ENCODE peak calls at places on chromosome 17, in nine cellular contexts. One of them, this sample, is unnamed.

GRCh38 chr17:2101448-2102257 is 46.8 kb downstream of the HIC1 start:
- DNase-seq in keratinocyte: no peak
- DNase-seq in spleen: no peak
- DNase-seq in BJ: no peak
- DNase-seq in left lung: peak; percentile 79
- DNase-seq in neural progenitor cell: no peak
- DNase-seq in hepatocyte: no peak
- DNase-seq in adrenal gland: peak; percentile 85
- DNase-seq in heart left ventricle: no peak
- DNase-seq in this sample: no peak

GRCh38 chr17:72976971-72977767 is 115.3 kb downstream of the SLC39A11 start:
- DNase-seq in keratinocyte: no peak
- DNase-seq in spleen: no peak
- DNase-seq in BJ: peak; percentile 60
- DNase-seq in left lung: peak; percentile 48
- DNase-seq in neural progenitor cell: no peak
- DNase-seq in hepatocyte: peak; percentile 75
- DNase-seq in adrenal gland: peak; percentile 67
- DNase-seq in heart left ventricle: peak; percentile 57
- DNase-seq in this sample: peak; percentile 57

GRCh38 chr17:78357177-78357586 is 2.7 kb downstream of the SOCS3 start:
- DNase-seq in keratinocyte: no peak
- DNase-seq in spleen: no peak
- DNase-seq in BJ: no peak
- DNase-seq in left lung: peak; percentile 73
- DNase-seq in neural progenitor cell: no peak
- DNase-seq in hepatocyte: no peak
- DNase-seq in adrenal gland: peak; percentile 83
- DNase-seq in heart left ventricle: peak; percentile 65
- DNase-seq in this sample: no peak

GRCh38 chr17:1047886-1048470 is 51.0 kb downstream of the TIMM22 start:
- DNase-seq in keratinocyte: no peak
- DNase-seq in spleen: peak; percentile 54
- DNase-seq in BJ: no peak
- DNase-seq in left lung: no peak
- DNase-seq in neural progenitor cell: no peak
- DNase-seq in hepatocyte: no peak
- DNase-seq in adrenal gland: no peak
- DNase-seq in heart left ventricle: no peak
- DNase-seq in this sample: no peak

GRCh38 chr17:71084838-71085237 is 915.5 kb downstream of the KCNJ2 start:
- DNase-seq in keratinocyte: no peak
- DNase-seq in spleen: no peak
- DNase-seq in BJ: no peak
- DNase-seq in left lung: no peak
- DNase-seq in neural progenitor cell: no peak
- DNase-seq in hepatocyte: no peak
- DNase-seq in adrenal gland: no peak
- DNase-seq in heart left ventricle: no peak
- DNase-seq in this sample: no peak

GRCh38 chr17:19991252-19991885 is 13.7 kb upstream of the AKAP10 start:
- DNase-seq in keratinocyte: no peak
- DNase-seq in spleen: no peak
- DNase-seq in BJ: no peak
- DNase-seq in left lung: no peak
- DNase-seq in neural progenitor cell: no peak
- DNase-seq in hepatocyte: no peak
- DNase-seq in adrenal gland: no peak
- DNase-seq in heart left ventricle: no peak
- DNase-seq in this sample: no peak

GRCh38 chr17:79621151-79621940 is 10.5 kb upstream of the RBFOX3 start:
- DNase-seq in keratinocyte: no peak
- DNase-seq in spleen: peak; percentile 37
- DNase-seq in BJ: no peak
- DNase-seq in left lung: peak; percentile 23
- DNase-seq in neural progenitor cell: no peak
- DNase-seq in hepatocyte: no peak
- DNase-seq in adrenal gland: peak; percentile 5
- DNase-seq in heart left ventricle: peak; percentile 1
- DNase-seq in this sample: no peak

GRCh38 chr17:45942284-45942683 is 47.9 kb downstream of the MAPT start:
- DNase-seq in keratinocyte: no peak
- DNase-seq in spleen: no peak
- DNase-seq in BJ: no peak
- DNase-seq in left lung: peak; percentile 0
- DNase-seq in neural progenitor cell: peak; percentile 32
- DNase-seq in hepatocyte: no peak
- DNase-seq in adrenal gland: peak; percentile 25
- DNase-seq in heart left ventricle: peak; percentile 84
- DNase-seq in this sample: no peak

GRCh38 chr17:32483451-32484019 is 3.3 kb upstream of the CDK5R1 start:
- DNase-seq in keratinocyte: no peak
- DNase-seq in spleen: peak; percentile 84
- DNase-seq in BJ: no peak
- DNase-seq in left lung: no peak
- DNase-seq in neural progenitor cell: peak; percentile 91
- DNase-seq in hepatocyte: peak; percentile 56
- DNase-seq in adrenal gland: peak; percentile 88
- DNase-seq in heart left ventricle: peak; percentile 86
- DNase-seq in this sample: peak; percentile 68

GRCh38 chr17:49971848-49972485 is 3.0 kb downstream of the DLX4 start:
- DNase-seq in keratinocyte: no peak
- DNase-seq in spleen: no peak
- DNase-seq in BJ: no peak
- DNase-seq in left lung: no peak
- DNase-seq in neural progenitor cell: peak; percentile 60
- DNase-seq in hepatocyte: peak; percentile 51
- DNase-seq in adrenal gland: no peak
- DNase-seq in heart left ventricle: no peak
- DNase-seq in this sample: no peak

GRCh38 chr17:27083408-27084185 is 210.3 kb upstream of the WSB1 start:
- DNase-seq in keratinocyte: no peak
- DNase-seq in spleen: no peak
- DNase-seq in BJ: no peak
- DNase-seq in left lung: no peak
- DNase-seq in neural progenitor cell: no peak
- DNase-seq in hepatocyte: no peak
- DNase-seq in adrenal gland: no peak
- DNase-seq in heart left ventricle: no peak
- DNase-seq in this sample: no peak

GRCh38 chr17:27079660-27080059 is 214.3 kb upstream of the WSB1 start:
- DNase-seq in keratinocyte: no peak
- DNase-seq in spleen: no peak
- DNase-seq in BJ: no peak
- DNase-seq in left lung: no peak
- DNase-seq in neural progenitor cell: no peak
- DNase-seq in hepatocyte: no peak
- DNase-seq in adrenal gland: no peak
- DNase-seq in heart left ventricle: no peak
- DNase-seq in this sample: no peak

GRCh38 chr17:27081002-27081638 is 212.8 kb upstream of the WSB1 start:
- DNase-seq in keratinocyte: no peak
- DNase-seq in spleen: no peak
- DNase-seq in BJ: no peak
- DNase-seq in left lung: no peak
- DNase-seq in neural progenitor cell: no peak
- DNase-seq in hepatocyte: no peak
- DNase-seq in adrenal gland: no peak
- DNase-seq in heart left ventricle: no peak
- DNase-seq in this sample: no peak

GRCh38 chr17:27082775-27083154 is 211.1 kb upstream of the WSB1 start:
- DNase-seq in keratinocyte: no peak
- DNase-seq in spleen: no peak
- DNase-seq in BJ: no peak
- DNase-seq in left lung: no peak
- DNase-seq in neural progenitor cell: no peak
- DNase-seq in hepatocyte: no peak
- DNase-seq in adrenal gland: no peak
- DNase-seq in heart left ventricle: no peak
- DNase-seq in this sample: no peak

GRCh38 chr17:27082023-27082774 is 211.7 kb upstream of the WSB1 start:
- DNase-seq in keratinocyte: no peak
- DNase-seq in spleen: no peak
- DNase-seq in BJ: no peak
- DNase-seq in left lung: no peak
- DNase-seq in neural progenitor cell: no peak
- DNase-seq in hepatocyte: no peak
- DNase-seq in adrenal gland: no peak
- DNase-seq in heart left ventricle: no peak
- DNase-seq in this sample: no peak
- TF ChIP-seq CTCF in keratinocyte: no peak
- TF ChIP-seq CTCF in spleen: no peak
- TF ChIP-seq CTCF in BJ: no peak
- TF ChIP-seq CTCF in left lung: no peak
- TF ChIP-seq CTCF in neural progenitor cell: no peak
- TF ChIP-seq CTCF in hepatocyte: no peak
- TF ChIP-seq CTCF in adrenal gland: no peak
- TF ChIP-seq CTCF in heart left ventricle: no peak
- TF ChIP-seq CTCF in this sample: no peak

GRCh38 chr17:42178817-42179216 is 2.1 kb downstream of the KCNH4 start:
- DNase-seq in keratinocyte: no peak
- DNase-seq in spleen: peak; percentile 83
- DNase-seq in BJ: no peak
- DNase-seq in left lung: peak; percentile 47
- DNase-seq in neural progenitor cell: no peak
- DNase-seq in hepatocyte: no peak
- DNase-seq in adrenal gland: no peak
- DNase-seq in heart left ventricle: no peak
- DNase-seq in this sample: no peak

GRCh38 chr17:42179911-42180410 is 981 bp downstream of the KCNH4 start:
- DNase-seq in keratinocyte: no peak
- DNase-seq in spleen: no peak
- DNase-seq in BJ: no peak
- DNase-seq in left lung: peak; percentile 46
- DNase-seq in neural progenitor cell: peak; percentile 90
- DNase-seq in hepatocyte: peak; percentile 80
- DNase-seq in adrenal gland: peak; percentile 61
- DNase-seq in heart left ventricle: no peak
- DNase-seq in this sample: no peak

GRCh38 chr17:42179335-42179734 is 1.6 kb downstream of the KCNH4 start:
- DNase-seq in keratinocyte: no peak
- DNase-seq in spleen: no peak
- DNase-seq in BJ: no peak
- DNase-seq in left lung: no peak
- DNase-seq in neural progenitor cell: no peak
- DNase-seq in hepatocyte: no peak
- DNase-seq in adrenal gland: no peak
- DNase-seq in heart left ventricle: no peak
- DNase-seq in this sample: no peak

GRCh38 chr17:42180411-42180921 is 476 bp downstream of the KCNH4 start:
- DNase-seq in keratinocyte: no peak
- DNase-seq in spleen: no peak
- DNase-seq in BJ: no peak
- DNase-seq in left lung: no peak
- DNase-seq in neural progenitor cell: peak; percentile 47
- DNase-seq in hepatocyte: no peak
- DNase-seq in adrenal gland: no peak
- DNase-seq in heart left ventricle: no peak
- DNase-seq in this sample: no peak

DNA sequence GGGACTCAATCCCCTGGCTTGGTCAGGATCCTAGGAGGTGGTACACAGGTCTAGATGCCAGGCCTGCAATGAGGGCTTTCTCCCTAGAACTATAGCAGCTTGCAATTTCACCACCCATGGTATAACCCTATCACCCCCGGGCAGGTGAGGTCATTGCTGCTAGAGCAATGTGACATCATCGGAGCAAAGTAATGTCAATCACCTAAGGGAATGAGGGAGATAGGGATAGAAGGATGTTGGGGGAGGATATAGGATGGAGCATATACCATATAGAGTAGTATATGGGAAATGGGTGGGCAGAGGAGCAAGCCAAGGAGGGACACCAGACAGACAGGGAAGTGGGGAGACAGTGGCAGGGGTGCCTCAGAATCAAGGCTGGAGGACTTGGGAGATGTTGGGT is 3.3 kb downstream of the KCNH4 start:
- DNase-seq in keratinocyte: no peak
- DNase-seq in spleen: no peak
- DNase-seq in BJ: no peak
- DNase-seq in left lung: no peak
- DNase-seq in neural progenitor cell: no peak
- DNase-seq in hepatocyte: no peak
- DNase-seq in adrenal gland: no peak
- DNase-seq in heart left ventricle: no peak
- DNase-seq in this sample: no peak
- H3K4me3 ChIP-seq in keratinocyte: no peak overlapping the region
- H3K4me3 ChIP-seq in spleen: no peak overlapping the region
- H3K4me3 ChIP-seq in BJ: no peak overlapping the region
- H3K4me3 ChIP-seq in left lung: no peak overlapping the region
- H3K4me3 ChIP-seq in neural progenitor cell: no peak overlapping the region
- H3K4me3 ChIP-seq in hepatocyte: no peak overlapping the region
- H3K4me3 ChIP-seq in adrenal gland: no peak overlapping the region
- H3K4me3 ChIP-seq in heart left ventricle: no peak overlapping the region
- H3K4me3 ChIP-seq in this sample: no peak overlapping the region

GRCh38 chr17:29617125-29617480 is 5.6 kb downstream of the CORO6 start:
- DNase-seq in keratinocyte: no peak
- DNase-seq in spleen: peak; percentile 97
- DNase-seq in BJ: no peak
- DNase-seq in left lung: peak; percentile 89
- DNase-seq in neural progenitor cell: peak; percentile 87
- DNase-seq in hepatocyte: peak; percentile 68
- DNase-seq in adrenal gland: peak; percentile 78
- DNase-seq in heart left ventricle: peak; percentile 64
- DNase-seq in this sample: no peak
- TF ChIP-seq CTCF in keratinocyte: peak; percentile 78
- TF ChIP-seq CTCF in spleen: peak; percentile 79
- TF ChIP-seq CTCF in BJ: peak; percentile 68
- TF ChIP-seq CTCF in left lung: peak; percentile 36
- TF ChIP-seq CTCF in neural progenitor cell: peak; percentile 76
- TF ChIP-seq CTCF in hepatocyte: peak; percentile 53
- TF ChIP-seq CTCF in adrenal gland: peak; percentile 37
- TF ChIP-seq CTCF in heart left ventricle: peak; percentile 38
- TF ChIP-seq CTCF in this sample: peak; percentile 42

GRCh38 chr17:28115046-28115445 is 72.6 kb downstream of the NLK start:
- DNase-seq in keratinocyte: no peak
- DNase-seq in spleen: no peak
- DNase-seq in BJ: no peak
- DNase-seq in left lung: no peak
- DNase-seq in neural progenitor cell: no peak
- DNase-seq in hepatocyte: no peak
- DNase-seq in adrenal gland: no peak
- DNase-seq in heart left ventricle: no peak
- DNase-seq in this sample: no peak

GRCh38 chr17:28117304-28117703 is 74.8 kb downstream of the NLK start:
- DNase-seq in keratinocyte: no peak
- DNase-seq in spleen: no peak
- DNase-seq in BJ: no peak
- DNase-seq in left lung: no peak
- DNase-seq in neural progenitor cell: no peak
- DNase-seq in hepatocyte: no peak
- DNase-seq in adrenal gland: no peak
- DNase-seq in heart left ventricle: no peak
- DNase-seq in this sample: no peak

GRCh38 chr17:28113269-28113668 is 70.8 kb downstream of the NLK start:
- DNase-seq in keratinocyte: no peak
- DNase-seq in spleen: no peak
- DNase-seq in BJ: no peak
- DNase-seq in left lung: no peak
- DNase-seq in neural progenitor cell: no peak
- DNase-seq in hepatocyte: no peak
- DNase-seq in adrenal gland: no peak
- DNase-seq in heart left ventricle: no peak
- DNase-seq in this sample: no peak

GRCh38 chr17:28110184-28110583 is 67.7 kb downstream of the NLK start:
- DNase-seq in keratinocyte: no peak
- DNase-seq in spleen: no peak
- DNase-seq in BJ: no peak
- DNase-seq in left lung: no peak
- DNase-seq in neural progenitor cell: no peak
- DNase-seq in hepatocyte: no peak
- DNase-seq in adrenal gland: no peak
- DNase-seq in heart left ventricle: no peak
- DNase-seq in this sample: no peak

GRCh38 chr17:28112199-28112995 is 69.9 kb downstream of the NLK start:
- DNase-seq in keratinocyte: no peak
- DNase-seq in spleen: no peak
- DNase-seq in BJ: peak; percentile 11
- DNase-seq in left lung: no peak
- DNase-seq in neural progenitor cell: no peak
- DNase-seq in hepatocyte: no peak
- DNase-seq in adrenal gland: no peak
- DNase-seq in heart left ventricle: no peak
- DNase-seq in this sample: no peak
- H3K4me3 ChIP-seq in keratinocyte: no peak overlapping the region
- H3K4me3 ChIP-seq in spleen: no peak overlapping the region
- H3K4me3 ChIP-seq in BJ: no peak overlapping the region
- H3K4me3 ChIP-seq in left lung: no peak overlapping the region
- H3K4me3 ChIP-seq in neural progenitor cell: no peak overlapping the region
- H3K4me3 ChIP-seq in hepatocyte: no peak overlapping the region
- H3K4me3 ChIP-seq in adrenal gland: no peak overlapping the region
- H3K4me3 ChIP-seq in heart left ventricle: no peak overlapping the region
- H3K4me3 ChIP-seq in this sample: no peak overlapping the region